ENCODE peak calls at places on chromosomes 16 and 17, in nine cellular contexts. I is cardiac muscle cell, S is AG09319, N is neural crest cell, T is endothelial cell, D is fibroblast of pulmonary artery, A is HCT116, V is natural killer cell, L is progenitor cell of endocrine pancreas. R is an unnamed sample.
A peak's percentile ranks its signal among the peaks of the same experiment; 100 is the strongest.

GRCh38 chr16:74951206-74951605 is 33.7 kb downstream of the WDR59 start:
- DNase-seq in I (no peak), S (no peak), N (no peak), T (no peak), D (no peak), A (no peak), V (no peak), L (no peak), R (no peak)

GRCh38 chr17:55285340-55286301 is 20.9 kb downstream of the HLF start:
- DNase-seq in I (peak; percentile 93), S (no peak), N (no peak), T (no peak), D (peak; percentile 76), A (no peak), V (no peak), L (no peak), R (peak; percentile 79)

GRCh38 chr17:60959011-60959410 is 281.4 kb downstream of the BCAS3 start:
- DNase-seq in I (peak; percentile 16), S (no peak), N (no peak), T (no peak), D (peak; percentile 16), A (no peak), V (no peak), L (no peak), R (no peak)

GRCh38 chr16:19361587-19361986 is 56.1 kb upstream of the TMC5 start:
- DNase-seq in I (no peak), S (no peak), N (no peak), T (no peak), D (no peak), A (no peak), V (no peak), L (no peak), R (no peak)

GRCh38 chr17:57906910-57907309 is 48.3 kb downstream of the CUEDC1 start:
- DNase-seq in I (no peak), S (no peak), N (peak; percentile 57), T (no peak), D (no peak), A (no peak), V (no peak), L (no peak), R (no peak)

GRCh38 chr16:23072769-23073549 is 76.3 kb downstream of the USP31 start:
- DNase-seq in I (peak; percentile 15), S (no peak), N (no peak), T (no peak), D (peak; percentile 17), A (no peak), V (no peak), L (no peak), R (no peak)

GRCh38 chr17:53336281-53336680 is 486.4 kb upstream of the KIF2B start:
- DNase-seq in I (no peak), S (no peak), N (no peak), T (no peak), D (no peak), A (no peak), V (no peak), L (no peak), R (no peak)

GRCh38 chr16:23516366-23517137 is 6.3 kb upstream of the GGA2 start:
- DNase-seq in I (no peak), S (no peak), N (no peak), T (no peak), D (no peak), A (no peak), V (no peak), L (no peak), R (no peak)

GRCh38 chr16:24908716-24909115 is 63.0 kb downstream of the SLC5A11 start:
- DNase-seq in I (no peak), S (no peak), N (no peak), T (no peak), D (no peak), A (no peak), V (no peak), L (no peak), R (no peak)

GRCh38 chr16:14015948-14016347 is 55.2 kb upstream of the MRTFB start:
- DNase-seq in I (peak; percentile 81), S (peak; percentile 79), N (no peak), T (no peak), D (peak; percentile 73), A (no peak), V (no peak), L (no peak), R (no peak)

GRCh38 chr17:46802831-46803230 is 15.7 kb downstream of the WNT3 start:
- DNase-seq in I (no peak), S (no peak), N (no peak), T (no peak), D (no peak), A (no peak), V (no peak), L (no peak), R (no peak)

GRCh38 chr16:79400462-79401149 is 199.9 kb downstream of the MAF start:
- DNase-seq in I (no peak), S (no peak), N (no peak), T (no peak), D (no peak), A (no peak), V (no peak), L (no peak), R (no peak)

GRCh38 chr17:37092041-37092440 is 143.3 kb downstream of the AATF start:
- DNase-seq in I (no peak), S (no peak), N (no peak), T (no peak), D (no peak), A (no peak), V (no peak), L (no peak), R (no peak)

GRCh38 chr17:46942441-46943217 is 19.7 kb downstream of the GOSR2 start:
- DNase-seq in I (peak; percentile 89), S (peak; percentile 38), N (peak; percentile 77), T (peak; percentile 83), D (peak; percentile 87), A (peak; percentile 55), V (peak; percentile 38), L (peak; percentile 55), R (peak; percentile 37)

GRCh38 chr16:24930440-24930839 is 84.7 kb downstream of the SLC5A11 start:
- DNase-seq in I (no peak), S (no peak), N (no peak), T (no peak), D (no peak), A (no peak), V (no peak), L (no peak), R (no peak)

GRCh38 chr16:1272453-1273198 is 16.8 kb downstream of the TPSD1 start:
- DNase-seq in I (no peak), S (no peak), N (no peak), T (no peak), D (no peak), A (no peak), V (no peak), L (no peak), R (no peak)

GRCh38 chr17:65230040-65230439 is 92.9 kb downstream of the RGS9 start:
- DNase-seq in I (no peak), S (no peak), N (no peak), T (no peak), D (no peak), A (no peak), V (no peak), L (no peak), R (no peak)

GRCh38 chr17:65231662-65232335 is 94.6 kb downstream of the RGS9 start:
- DNase-seq in I (peak; percentile 83), S (peak; percentile 64), N (peak; percentile 59), T (peak; percentile 72), D (peak; percentile 82), A (peak; percentile 74), V (no peak), L (peak; percentile 43), R (no peak)

GRCh38 chr17:65228734-65229390 is 91.7 kb downstream of the RGS9 start:
- DNase-seq in I (peak; percentile 93), S (no peak), N (no peak), T (no peak), D (peak; percentile 73), A (peak; percentile 28), V (no peak), L (no peak), R (no peak)

GRCh38 chr17:65229596-65229995 is 92.4 kb downstream of the RGS9 start:
- DNase-seq in I (no peak), S (no peak), N (no peak), T (no peak), D (no peak), A (no peak), V (no peak), L (no peak), R (no peak)

GRCh38 chr17:65231086-65231485 is 93.9 kb downstream of the RGS9 start:
- DNase-seq in I (no peak), S (no peak), N (no peak), T (no peak), D (no peak), A (peak; percentile 22), V (no peak), L (no peak), R (no peak)
- TF ChIP-seq CTCF in I (peak; percentile 14), S (no peak), N (no peak), T (no peak), D (peak; percentile 24), A (peak; percentile 8), V (no peak), L (no peak), R (no peak)

GRCh38 chr16:85396879-85397871 is 215.9 kb upstream of the GSE1 start:
- DNase-seq in I (no peak), S (no peak), N (no peak), T (no peak), D (no peak), A (no peak), V (peak; percentile 10), L (no peak), R (no peak)
- TF ChIP-seq CTCF in I (no peak), S (no peak), N (no peak), T (no peak), D (no peak), A (peak; percentile 53), V (no peak), L (peak; percentile 31), R (no peak)

DNA sequence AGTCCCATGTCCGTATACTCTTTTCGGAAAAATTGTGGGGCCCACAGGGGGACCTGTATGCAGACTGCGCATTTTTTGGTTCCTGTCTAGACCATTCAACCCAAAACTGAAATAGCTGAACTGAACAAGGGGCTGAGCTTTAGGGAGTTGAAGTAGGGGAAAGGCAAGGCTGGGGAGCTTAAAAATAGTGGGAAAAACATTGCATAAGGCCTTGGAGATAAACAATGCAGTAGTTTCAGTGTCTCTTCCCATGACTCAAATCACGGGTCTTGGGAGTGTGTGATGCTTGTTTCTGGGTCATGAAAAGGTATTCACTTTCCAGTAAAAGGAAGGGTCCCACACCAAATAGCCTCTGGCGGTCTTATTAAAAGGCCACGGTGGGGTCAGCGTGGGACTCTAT is 402.8 kb upstream of the SALL1 start:
- DNase-seq in I (peak; percentile 58), S (no peak), N (no peak), T (no peak), D (peak; percentile 53), A (no peak), V (no peak), L (no peak), R (no peak)
- TF ChIP-seq CTCF in I (no peak), S (no peak), N (no peak), T (no peak), D (no peak), A (no peak), V (no peak), L (no peak), R (no peak)

DNA sequence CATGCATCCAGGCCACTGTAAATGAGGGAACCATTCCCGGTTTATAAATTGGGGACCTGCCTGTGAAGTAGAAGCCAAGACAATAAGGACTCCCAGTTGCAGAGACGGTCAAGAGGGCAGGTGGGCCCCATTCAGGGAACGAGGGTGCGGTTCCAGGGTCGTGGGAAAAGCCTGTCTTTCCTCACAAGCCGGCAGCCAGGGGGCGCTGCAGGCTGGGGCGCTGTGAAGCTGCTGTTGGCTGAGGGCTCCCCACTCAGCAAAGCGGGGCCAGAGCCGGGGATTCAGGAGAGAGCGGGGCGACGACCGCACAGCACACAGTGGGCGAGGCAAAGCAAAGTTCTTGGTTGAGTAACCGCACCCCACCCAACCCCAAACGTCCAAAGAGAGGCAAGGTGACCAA is 24.9 kb downstream of the CDRT15 start:
- DNase-seq in I (no peak), S (no peak), N (no peak), T (no peak), D (peak; percentile 4), A (no peak), V (peak; percentile 55), L (no peak), R (no peak)
- TF ChIP-seq CTCF in I (peak; percentile 56), S (peak; percentile 51), N (no peak), T (no peak), D (peak; percentile 23), A (peak; percentile 43), V (peak; percentile 67), L (no peak), R (no peak)